ENCODE peak calls at places on chromosome 6, in five cellular contexts. S is transverse colon, E is Peyer's patch, Q is endothelial cell of umbilical vein, X is heart left ventricle. U is an unnamed sample.

GRCh38 chr6:50608421-50608820 is 104.9 kb upstream of the TFAP2D start:
- DNase-seq in S (no peak), E (no peak), Q (no peak), X (no peak), U (no peak)

GRCh38 chr6:4470698-4471210 is 305.4 kb upstream of the CDYL start:
- DNase-seq in S (no peak), E (no peak), Q (no peak), X (no peak), U (no peak)

GRCh38 chr6:147689398-147689797 is 180.9 kb downstream of the SAMD5 start:
- DNase-seq in S (no peak), E (no peak), Q (peak; percentile 31), X (no peak), U (no peak)

GRCh38 chr6:75287424-75287823 is 2.8 kb upstream of the TMEM30A start:
- DNase-seq in S (no peak), E (no peak), Q (no peak), X (no peak), U (no peak)

GRCh38 chr6:3769610-3770009 is 18.1 kb upstream of the PXDC1 start:
- DNase-seq in S (no peak), E (no peak), Q (no peak), X (no peak), U (no peak)

GRCh38 chr6:84854801-84855400 is 90.5 kb upstream of the TBX18 start:
- DNase-seq in S (no peak), E (no peak), Q (no peak), X (no peak), U (no peak)

GRCh38 chr6:6885521-6886088 is 222.2 kb upstream of the RREB1 start:
- DNase-seq in S (peak; percentile 28), E (no peak), Q (no peak), X (peak; percentile 54), U (peak; percentile 86)

GRCh38 chr6:145310116-145310515 is 425.2 kb downstream of the EPM2A start:
- DNase-seq in S (no peak), E (no peak), Q (no peak), X (no peak), U (no peak)

GRCh38 chr6:89574860-89575561 is 63.5 kb downstream of the LYRM2 start:
- DNase-seq in S (no peak), E (no peak), Q (no peak), X (no peak), U (no peak)

GRCh38 chr6:89346433-89346832 is 6.1 kb downstream of the UBE2J1 start:
- DNase-seq in S (no peak), E (no peak), Q (no peak), X (no peak), U (no peak)

GRCh38 chr6:109344226-109344625 is 38.0 kb downstream of the CD164 start:
- DNase-seq in S (no peak), E (no peak), Q (no peak), X (no peak), U (no peak)

GRCh38 chr6:99520855-99521556 is 5.8 kb upstream of the USP45 start:
- DNase-seq in S (peak; percentile 90), E (peak; percentile 89), Q (peak; percentile 90), X (peak; percentile 87), U (peak; percentile 84)
- TF ChIP-seq POLR2A in S (peak; percentile 86), E (peak; percentile 78), Q (peak; percentile 96), X (peak; percentile 89), U (peak; percentile 90)

GRCh38 chr6:32973144-32973854 is 4.9 kb downstream of the BRD2 start:
- DNase-seq in S (peak; percentile 41), E (no peak), Q (peak; percentile 40), X (no peak), U (peak; percentile 79)

GRCh38 chr6:32975886-32976285 is 7.5 kb downstream of the BRD2 start:
- DNase-seq in S (no peak), E (no peak), Q (no peak), X (no peak), U (no peak)

GRCh38 chr6:32972353-32973143 is 4.2 kb downstream of the BRD2 start:
- DNase-seq in S (peak; percentile 51), E (peak; percentile 66), Q (no peak), X (no peak), U (peak; percentile 72)

GRCh38 chr6:32974541-32975308 is 6.3 kb downstream of the BRD2 start:
- DNase-seq in S (no peak), E (no peak), Q (no peak), X (no peak), U (no peak)

GRCh38 chr6:32973934-32974333 is 5.5 kb downstream of the BRD2 start:
- DNase-seq in S (no peak), E (no peak), Q (peak; percentile 56), X (no peak), U (peak; percentile 65)
- TF ChIP-seq POLR2A in S (no peak), E (no peak), Q (no peak), X (no peak), U (no peak)

GRCh38 chr6:41895300-41896233 is at the start of gene USP49:
- DNase-seq in S (peak; percentile 91), E (peak; percentile 96), Q (peak; percentile 89), X (peak; percentile 90), U (peak; percentile 94)
- TF ChIP-seq POLR2A in S (no peak), E (no peak), Q (peak; percentile 70), X (no peak), U (peak; percentile 66)

GRCh38 chr6:38639498-38640215 is at the start of gene BTBD9:
- DNase-seq in S (peak; percentile 85), E (peak; percentile 87), Q (peak; percentile 88), X (peak; percentile 87), U (peak; percentile 85)
- TF ChIP-seq POLR2A in S (peak; percentile 69), E (peak; percentile 61), Q (peak; percentile 53), X (peak; percentile 65), U (peak; percentile 34)

GRCh38 chr6:136290406-136291010 is 862 bp upstream of the BCLAF1 start:
- DNase-seq in S (peak; percentile 75), E (peak; percentile 79), Q (peak; percentile 89), X (peak; percentile 70), U (peak; percentile 90)

GRCh38 chr6:136289327-136289578 is 393 bp downstream of the BCLAF1 start:
- DNase-seq in S (peak; percentile 94), E (peak; percentile 91), Q (peak; percentile 93), X (peak; percentile 93), U (peak; percentile 98)

GRCh38 chr6:136284909-136285308 is 4.7 kb downstream of the BCLAF1 start:
- DNase-seq in S (no peak), E (no peak), Q (peak; percentile 13), X (no peak), U (peak; percentile 41)

GRCh38 chr6:136289579-136290405 is at the start of gene BCLAF1:
- DNase-seq in S (peak; percentile 100), E (peak; percentile 100), Q (peak; percentile 100), X (peak; percentile 100), U (peak; percentile 100)

GRCh38 chr6:136288566-136289326 is 900 bp downstream of the BCLAF1 start:
- DNase-seq in S (peak; percentile 83), E (peak; percentile 80), Q (peak; percentile 92), X (peak; percentile 77), U (peak; percentile 91)
- TF ChIP-seq POLR2A in S (no peak), E (peak; percentile 18), Q (no peak), X (no peak), U (no peak)

GRCh38 chr6:106511274-106512047 is 117.8 kb downstream of the RTN4IP1 start:
- DNase-seq in S (peak; percentile 39), E (peak; percentile 70), Q (peak; percentile 26), X (no peak), U (no peak)

GRCh38 chr6:106512958-106513480 is 116.3 kb downstream of the RTN4IP1 start:
- DNase-seq in S (no peak), E (no peak), Q (peak; percentile 53), X (no peak), U (peak; percentile 33)

GRCh38 chr6:106513813-106514212 is 115.5 kb downstream of the RTN4IP1 start:
- DNase-seq in S (no peak), E (no peak), Q (peak; percentile 66), X (no peak), U (no peak)

GRCh38 chr6:106510090-106510970 is 119.0 kb downstream of the RTN4IP1 start:
- DNase-seq in S (peak; percentile 86), E (peak; percentile 88), Q (no peak), X (peak; percentile 54), U (peak; percentile 9)

GRCh38 chr6:106512048-106512957 is 117.0 kb downstream of the RTN4IP1 start:
- DNase-seq in S (peak; percentile 92), E (peak; percentile 94), Q (peak; percentile 71), X (peak; percentile 79), U (peak; percentile 77)
- TF ChIP-seq POLR2A in S (peak; percentile 90), E (peak; percentile 81), Q (no peak), X (no peak), U (no peak)

DNA sequence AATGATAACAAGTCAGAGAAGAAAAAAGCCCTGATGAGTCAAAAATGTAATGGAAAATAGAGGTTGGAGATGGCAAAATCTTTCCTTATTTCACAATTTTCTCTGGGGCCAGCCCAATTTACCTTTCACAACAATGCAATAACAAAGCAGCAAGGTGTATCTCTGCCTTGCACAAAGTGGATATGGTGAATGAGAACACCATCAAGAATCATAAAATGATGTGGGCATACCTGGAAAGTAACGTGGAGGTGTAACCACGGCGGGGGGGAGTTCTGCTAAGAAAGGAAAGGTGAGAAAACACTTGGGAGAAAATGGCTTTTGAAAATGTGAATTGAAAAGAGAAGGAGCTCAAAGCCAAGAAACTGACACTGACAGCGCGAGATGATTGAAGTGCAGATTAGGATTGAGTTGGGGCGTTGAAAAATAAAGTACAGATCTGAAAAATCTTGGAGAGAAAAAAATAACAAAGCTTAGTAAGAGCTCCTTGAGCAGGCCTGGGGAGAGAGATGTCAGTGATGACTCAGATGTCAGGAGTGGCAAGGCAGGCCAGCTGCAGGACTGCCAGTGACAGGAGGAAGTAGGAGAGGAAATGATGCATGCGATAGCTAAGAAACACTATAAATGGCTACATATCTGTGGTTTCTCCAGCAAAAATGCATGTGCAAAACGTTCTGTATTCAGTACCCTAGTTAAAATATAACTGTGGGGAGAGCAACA is 26.2 kb downstream of the ARHGAP18 start:
- DNase-seq in S (peak; percentile 81), E (no peak), Q (peak; percentile 97), X (peak; percentile 71), U (peak; percentile 82)
- TF ChIP-seq POLR2A in S (peak; percentile 37), E (no peak), Q (peak; percentile 82), X (no peak), U (no peak)

DNA sequence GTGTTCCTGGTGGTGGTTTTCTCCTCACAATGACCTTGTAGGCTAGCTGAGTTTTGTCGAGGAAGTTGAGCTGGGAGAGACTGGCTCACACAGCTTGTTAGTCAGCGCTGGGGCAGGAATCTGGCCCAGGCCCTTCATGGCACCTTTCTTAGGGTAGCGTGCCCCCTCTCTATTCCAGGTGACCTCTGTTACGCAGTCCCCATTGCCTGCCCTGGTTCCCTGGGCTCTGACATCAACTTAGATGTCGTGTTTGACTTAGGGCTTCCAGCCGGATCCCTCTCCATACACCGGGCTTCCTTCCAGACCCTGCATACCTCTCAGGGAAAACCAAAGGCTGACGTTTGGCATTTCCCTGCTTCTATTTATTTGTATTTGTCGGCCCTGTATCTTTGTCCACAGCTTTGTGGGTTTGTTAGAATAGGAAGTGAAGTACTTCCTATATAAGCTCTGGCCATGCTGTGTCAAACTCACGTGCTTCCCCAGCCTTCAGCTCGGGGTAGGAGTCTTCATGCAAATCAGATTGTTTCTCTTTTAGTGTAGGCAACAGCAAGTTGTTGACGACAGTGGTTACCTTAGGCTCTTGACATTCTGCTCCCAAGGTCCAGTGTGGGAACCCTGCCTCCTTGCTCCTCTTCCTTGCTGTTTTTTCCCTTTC is 12.8 kb downstream of the IGF2R start:
- DNase-seq in S (peak; percentile 55), E (no peak), Q (peak; percentile 97), X (peak; percentile 60), U (peak; percentile 48)
- TF ChIP-seq POLR2A in S (peak; percentile 27), E (no peak), Q (no peak), X (no peak), U (no peak)

GRCh38 chr6:19892250-19892649 is 55.1 kb downstream of the ID4 start:
- DNase-seq in S (peak; percentile 14), E (no peak), Q (no peak), X (no peak), U (no peak)
- TF ChIP-seq POLR2A in S (no peak), E (no peak), Q (no peak), X (no peak), U (no peak)

U was measured in erythroblast.